ENCODE peak calls at places on chromosomes 16 and 17, in ten cellular contexts. L is suprapubic skin, N is sigmoid colon, V is HCT116, M is stomach, F is prostate gland, X is spleen, A is transverse colon, U is upper lobe of left lung, R is K562. I is an unnamed sample.

GRCh38 chr16:64094992-64095579 is 1026.8 kb downstream of the CDH11 start:
- DNase-seq in L (no peak), N (no peak), V (no peak), M (no peak), F (no peak), X (no peak), A (no peak), U (no peak), R (no peak), I (no peak)

GRCh38 chr16:31179153-31179746 is 689 bp upstream of the FUS start:
- DNase-seq in L (no peak), N (no peak), V (no peak), M (no peak), F (no peak), X (no peak), A (no peak), U (peak; percentile 23), R (peak; percentile 42), I (peak; percentile 20)

GRCh38 chr17:8922451-8922850 is 43.1 kb downstream of the PIK3R5 start:
- DNase-seq in L (no peak), N (no peak), V (no peak), M (no peak), F (no peak), X (no peak), A (no peak), U (no peak), R (no peak), I (no peak)

GRCh38 chr16:59540621-59541020 is 806.5 kb upstream of the GOT2 start:
- DNase-seq in L (no peak), N (no peak), V (no peak), M (no peak), F (no peak), X (no peak), A (no peak), U (no peak), R (no peak), I (no peak)

GRCh38 chr17:3838206-3838605 is 7.8 kb downstream of the NCBP3 start:
- DNase-seq in L (peak; percentile 56), N (no peak), V (peak; percentile 51), M (peak; percentile 66), F (no peak), X (no peak), A (peak; percentile 91), U (no peak), R (no peak), I (no peak)

GRCh38 chr17:10036511-10037061 is 131.5 kb upstream of the RCVRN start:
- DNase-seq in L (no peak), N (peak; percentile 92), V (no peak), M (no peak), F (no peak), X (peak; percentile 87), A (no peak), U (peak; percentile 70), R (no peak), I (no peak)

GRCh38 chr16:88510091-88510719 is 57.1 kb downstream of the ZFPM1 start:
- DNase-seq in L (no peak), N (no peak), V (no peak), M (no peak), F (peak; percentile 73), X (no peak), A (no peak), U (no peak), R (no peak), I (peak; percentile 60)

GRCh38 chr17:3888343-3889171 is 4.3 kb downstream of the CAMKK1 start:
- DNase-seq in L (peak; percentile 94), N (peak; percentile 97), V (peak; percentile 72), M (peak; percentile 81), F (peak; percentile 87), X (no peak), A (peak; percentile 85), U (no peak), R (peak; percentile 88), I (peak; percentile 68)

GRCh38 chr17:77470800-77471733 is 330.3 kb downstream of the SEC14L1 start:
- DNase-seq in L (no peak), N (no peak), V (peak; percentile 28), M (no peak), F (no peak), X (no peak), A (no peak), U (no peak), R (peak; percentile 77), I (no peak)

GRCh38 chr17:55265434-55266021 is 768 bp downstream of the HLF start:
- DNase-seq in L (no peak), N (peak; percentile 78), V (no peak), M (no peak), F (no peak), X (peak; percentile 79), A (no peak), U (peak; percentile 28), R (no peak), I (no peak)

GRCh38 chr16:65070831-65071230 is 51.0 kb downstream of the CDH11 start:
- DNase-seq in L (no peak), N (peak; percentile 80), V (no peak), M (peak; percentile 26), F (no peak), X (no peak), A (peak; percentile 52), U (peak; percentile 22), R (no peak), I (peak; percentile 53)

GRCh38 chr16:15608398-15609285 is 34.3 kb downstream of the MARF1 start:
- DNase-seq in L (no peak), N (no peak), V (no peak), M (no peak), F (no peak), X (no peak), A (no peak), U (no peak), R (no peak), I (no peak)

GRCh38 chr16:72645526-72645925 is 402.4 kb downstream of the ZFHX3 start:
- DNase-seq in L (no peak), N (no peak), V (no peak), M (no peak), F (no peak), X (no peak), A (no peak), U (no peak), R (no peak), I (no peak)

GRCh38 chr16:1613728-1614225 is 1.6 kb downstream of the CRAMP1 start:
- DNase-seq in L (no peak), N (no peak), V (no peak), M (peak; percentile 30), F (peak; percentile 10), X (peak; percentile 82), A (peak; percentile 24), U (no peak), R (peak; percentile 40), I (no peak)

GRCh38 chr16:11257131-11257938 is 1.3 kb upstream of the SOCS1 start:
- DNase-seq in L (peak; percentile 86), N (peak; percentile 91), V (peak; percentile 69), M (peak; percentile 74), F (peak; percentile 73), X (peak; percentile 89), A (peak; percentile 86), U (peak; percentile 90), R (peak; percentile 79), I (peak; percentile 75)

GRCh38 chr16:3884398-3884797 is 3.9 kb upstream of the CREBBP start:
- DNase-seq in L (no peak), N (no peak), V (no peak), M (no peak), F (no peak), X (no peak), A (no peak), U (no peak), R (no peak), I (no peak)

DNA sequence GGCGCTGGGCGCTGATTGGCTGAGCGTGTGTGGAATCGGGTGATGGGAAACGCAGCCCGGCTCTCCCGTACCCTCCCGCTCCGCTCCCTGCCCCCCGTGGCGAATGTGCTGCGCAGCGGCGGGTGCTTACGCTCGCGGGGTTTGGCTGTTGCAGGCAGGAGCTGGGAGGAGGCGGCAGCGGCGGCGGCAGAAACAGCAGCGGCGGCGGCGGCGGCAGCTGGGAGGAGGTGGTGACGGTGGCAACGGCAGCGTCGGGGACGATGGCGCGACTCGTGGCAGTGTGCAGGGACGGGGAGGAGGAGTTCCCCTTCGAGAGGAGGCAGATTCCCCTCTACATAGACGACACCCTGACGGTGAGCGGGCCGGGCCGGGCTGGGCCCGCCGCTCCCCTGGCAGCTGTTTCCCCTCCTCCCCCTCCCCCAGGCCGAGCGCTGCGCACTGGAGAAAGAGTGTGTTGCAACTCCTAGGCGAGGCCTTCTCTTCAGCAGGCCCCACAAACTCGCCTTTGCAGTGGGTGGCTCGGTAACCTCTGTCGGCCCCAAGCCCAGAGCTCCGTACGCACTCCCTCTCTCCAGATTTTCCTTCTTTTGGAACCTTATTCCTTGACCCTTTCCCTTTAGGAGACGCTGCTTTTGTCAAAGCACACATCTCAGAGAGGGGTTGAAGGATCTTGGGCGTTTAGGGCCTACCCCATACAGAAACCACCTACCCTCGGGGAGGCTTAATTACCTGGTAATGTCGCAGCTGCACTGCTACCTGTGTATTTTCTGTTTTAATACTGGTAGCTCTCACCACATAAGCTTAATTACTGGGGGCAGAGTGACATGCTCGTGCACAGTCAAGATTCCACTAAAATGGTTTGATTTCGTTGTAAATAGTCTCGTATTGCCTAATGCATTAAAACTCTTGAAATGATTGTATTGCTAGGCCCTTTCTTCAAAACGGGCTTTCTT is 1.0 kb downstream of the GGNBP2 start:
- DNase-seq in L (peak; percentile 98), N (peak; percentile 99), V (peak; percentile 93), M (peak; percentile 97), F (peak; percentile 96), X (peak; percentile 99), A (peak; percentile 98), U (peak; percentile 97), R (peak; percentile 98), I (peak; percentile 97)
- TF ChIP-seq POLR2AphosphoS5 in L (peak; percentile 59), N (peak; percentile 94), V (peak; percentile 75), M (peak; percentile 90), F (peak; percentile 85), X (peak; percentile 86), A (peak; percentile 92), U (peak; percentile 91), R (peak; percentile 59), I (peak; percentile 78)

DNA sequence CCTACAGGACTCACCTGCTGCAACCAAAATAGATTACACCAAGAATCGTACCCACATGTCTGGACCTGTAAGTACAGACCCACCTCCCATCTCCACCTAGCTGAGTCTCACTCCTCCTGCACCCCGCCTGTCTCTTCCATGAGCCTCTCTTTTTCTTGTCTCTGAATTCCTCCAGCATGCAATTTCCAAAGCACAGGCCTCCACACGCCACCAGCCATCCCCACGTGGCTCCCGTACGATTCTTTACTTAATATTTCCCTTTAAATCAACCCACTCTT is 1.2 kb downstream of the RPH3AL start:
- DNase-seq in L (no peak), N (no peak), V (no peak), M (no peak), F (no peak), X (no peak), A (no peak), U (no peak), R (no peak), I (no peak)
- H3K4me3 ChIP-seq in L (no peak overlapping the region), N (no peak overlapping the region), V (no peak overlapping the region), M (no peak overlapping the region), F (no peak overlapping the region), X (no peak overlapping the region), A (no peak overlapping the region), U (peak overlapping the region; percentile 41), R (no peak overlapping the region), I (no peak overlapping the region)

GRCh38 chr17:2222901-2223616 is 80.5 kb downstream of the SMG6 start:
- DNase-seq in L (no peak), N (peak; percentile 88), V (no peak), M (peak; percentile 32), F (no peak), X (no peak), A (peak; percentile 57), U (peak; percentile 38), R (no peak), I (no peak)
- TF ChIP-seq POLR2A in L (no peak), N (no peak), V (no peak), M (no peak), F (no peak), X (no peak), A (no peak), U (no peak), R (no peak), I (no peak)

GRCh38 chr16:2779151-2779920 is 2.3 kb upstream of the ELOB start:
- DNase-seq in L (peak; percentile 68), N (peak; percentile 63), V (no peak), M (no peak), F (no peak), X (peak; percentile 69), A (peak; percentile 6), U (no peak), R (no peak), I (no peak)
- TF ChIP-seq POLR2AphosphoS5 in L (no peak), N (no peak), V (peak; percentile 55), M (no peak), F (no peak), X (no peak), A (no peak), U (no peak), R (no peak), I (no peak)

I was measured in breast epithelium.